ENCODE peak calls at places on chromosomes 5 and 9, in five cellular contexts. One of them, this sample, is unnamed.

GRCh38 chr9:9556865-9557803 is 1055.7 kb downstream of the PTPRD start:
- DNase-seq in neuronal stem cell: no peak
- DNase-seq in H9: peak; percentile 59
- DNase-seq in mesenchymal stem cell: no peak
- DNase-seq in H1: peak; percentile 88
- DNase-seq in this sample: no peak

GRCh38 chr5:154461531-154461930 is 15.7 kb downstream of the SAP30L start:
- DNase-seq in neuronal stem cell: no peak
- DNase-seq in H9: peak; percentile 49
- DNase-seq in mesenchymal stem cell: peak; percentile 61
- DNase-seq in H1: no peak
- DNase-seq in this sample: peak; percentile 22

GRCh38 chr5:179749857-179750508 is 17.4 kb downstream of the MAML1 start:
- DNase-seq in neuronal stem cell: no peak
- DNase-seq in H9: no peak
- DNase-seq in mesenchymal stem cell: no peak
- DNase-seq in H1: no peak
- DNase-seq in this sample: no peak

GRCh38 chr5:68225188-68225910 is 9.8 kb downstream of the PIK3R1 start:
- DNase-seq in neuronal stem cell: no peak
- DNase-seq in H9: no peak
- DNase-seq in mesenchymal stem cell: peak; percentile 71
- DNase-seq in H1: no peak
- DNase-seq in this sample: peak; percentile 51

GRCh38 chr5:40627708-40628107 is 52.0 kb upstream of the PTGER4 start:
- DNase-seq in neuronal stem cell: no peak
- DNase-seq in H9: no peak
- DNase-seq in mesenchymal stem cell: peak; percentile 23
- DNase-seq in H1: no peak
- DNase-seq in this sample: no peak

GRCh38 chr9:87812375-87813118 is 70.1 kb upstream of the SPATA31E1 start:
- DNase-seq in neuronal stem cell: no peak
- DNase-seq in H9: no peak
- DNase-seq in mesenchymal stem cell: peak; percentile 78
- DNase-seq in H1: no peak
- DNase-seq in this sample: peak; percentile 29

GRCh38 chr5:137036630-137037029 is 462.5 kb downstream of the SPOCK1 start:
- DNase-seq in neuronal stem cell: peak; percentile 12
- DNase-seq in H9: peak; percentile 83
- DNase-seq in mesenchymal stem cell: no peak
- DNase-seq in H1: peak; percentile 61
- DNase-seq in this sample: peak; percentile 14

GRCh38 chr5:132257131-132258101 is at the start of gene PDLIM4:
- DNase-seq in neuronal stem cell: peak; percentile 71
- DNase-seq in H9: peak; percentile 83
- DNase-seq in mesenchymal stem cell: peak; percentile 60
- DNase-seq in H1: no peak
- DNase-seq in this sample: peak; percentile 24

DNA sequence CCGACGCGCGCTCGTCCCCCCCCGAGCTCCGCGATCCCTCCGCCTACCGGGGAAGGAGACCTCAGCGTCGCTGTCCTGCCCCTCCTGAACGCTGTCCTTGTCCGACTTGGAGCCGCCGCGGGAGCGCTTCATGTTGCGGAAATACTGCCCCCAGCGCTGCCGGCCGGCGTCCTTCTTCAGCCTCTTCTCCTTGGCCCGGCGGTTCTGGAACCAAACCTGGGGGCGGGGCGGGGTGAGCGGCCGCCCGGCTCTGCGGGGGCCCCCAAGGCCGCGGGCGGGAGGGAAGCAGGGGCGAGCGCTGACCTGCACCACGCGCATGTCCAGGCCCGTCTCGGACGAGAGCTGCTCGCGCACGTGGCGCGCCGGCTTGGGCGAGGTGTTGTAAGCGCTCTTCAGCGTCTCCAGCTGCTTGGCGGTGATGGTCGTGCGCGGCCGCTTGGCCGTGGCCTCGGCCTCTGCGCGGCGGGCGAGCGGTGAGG is 6.3 kb downstream of the LHX3 start:
- DNase-seq in neuronal stem cell: no peak
- DNase-seq in H9: no peak
- DNase-seq in mesenchymal stem cell: peak; percentile 20
- DNase-seq in H1: no peak
- DNase-seq in this sample: no peak
- H2BK12ac ChIP-seq in neuronal stem cell: peak overlapping the region; percentile 58
- H2BK12ac ChIP-seq in H9: no peak overlapping the region
- H2BK12ac ChIP-seq in mesenchymal stem cell: no peak overlapping the region
- H2BK12ac ChIP-seq in H1: no peak overlapping the region
- H2BK12ac ChIP-seq in this sample: no peak overlapping the region

DNA sequence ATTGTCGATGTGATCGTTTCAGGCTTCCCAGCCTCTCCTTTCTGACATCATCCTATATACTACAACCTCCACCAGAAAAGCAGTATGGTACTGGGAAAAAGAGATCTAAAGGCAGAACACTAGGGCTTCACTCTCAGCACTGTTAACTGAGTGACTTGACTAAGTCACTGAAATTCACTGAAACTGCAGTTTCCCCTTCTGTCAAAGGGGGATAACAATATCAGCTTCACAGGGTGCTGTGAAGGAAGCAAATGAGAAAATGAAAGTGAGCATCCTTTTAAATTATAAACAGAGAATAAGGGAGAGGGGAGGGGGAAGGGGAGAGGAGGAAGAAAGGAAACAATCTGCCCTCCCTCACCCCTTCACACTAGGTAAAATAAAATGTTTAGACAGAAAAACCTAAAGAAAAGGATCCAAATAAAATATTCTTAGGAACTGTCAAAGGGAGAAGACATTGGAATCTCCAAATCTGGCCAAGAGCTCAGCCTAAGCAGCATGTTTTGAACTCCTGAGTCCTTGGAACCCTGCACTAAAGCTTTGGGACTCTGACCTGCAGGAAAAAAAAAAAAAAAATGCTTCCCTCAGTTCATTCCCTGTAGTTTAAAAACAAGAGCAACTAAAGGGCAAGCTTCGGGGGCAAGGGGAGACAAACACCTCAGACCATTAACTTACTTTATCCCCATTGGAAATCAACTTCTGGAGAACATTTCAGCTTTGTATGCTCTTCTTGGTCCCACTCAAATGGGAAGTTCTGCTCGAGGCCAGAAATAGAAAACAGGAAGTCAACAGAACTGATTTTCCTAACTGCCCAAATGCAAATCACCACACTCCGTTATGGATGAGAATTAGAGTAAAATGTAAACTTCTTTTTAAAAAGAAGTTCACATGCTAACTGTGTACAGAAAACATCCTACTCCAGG is 178.3 kb downstream of the DEPDC1B start:
- DNase-seq in neuronal stem cell: no peak
- DNase-seq in H9: no peak
- DNase-seq in mesenchymal stem cell: peak; percentile 52
- DNase-seq in H1: no peak
- DNase-seq in this sample: no peak
- H3K27ac ChIP-seq in neuronal stem cell: no peak overlapping the region
- H3K27ac ChIP-seq in H9: no peak overlapping the region
- H3K27ac ChIP-seq in mesenchymal stem cell: no peak overlapping the region
- H3K27ac ChIP-seq in H1: no peak overlapping the region
- H3K27ac ChIP-seq in this sample: no peak overlapping the region

GRCh38 chr5:36417221-36417620 is 115.5 kb upstream of the RANBP3L start:
- DNase-seq in neuronal stem cell: no peak
- DNase-seq in H9: no peak
- DNase-seq in mesenchymal stem cell: no peak
- DNase-seq in H1: no peak
- DNase-seq in this sample: peak; percentile 77

GRCh38 chr5:36417668-36418067 is 116.0 kb upstream of the RANBP3L start:
- DNase-seq in neuronal stem cell: no peak
- DNase-seq in H9: peak; percentile 80
- DNase-seq in mesenchymal stem cell: no peak
- DNase-seq in H1: peak; percentile 64
- DNase-seq in this sample: peak; percentile 94

GRCh38 chr5:36416605-36417004 is 114.9 kb upstream of the RANBP3L start:
- DNase-seq in neuronal stem cell: no peak
- DNase-seq in H9: no peak
- DNase-seq in mesenchymal stem cell: no peak
- DNase-seq in H1: no peak
- DNase-seq in this sample: no peak

GRCh38 chr5:36414869-36415282 is 113.2 kb upstream of the RANBP3L start:
- DNase-seq in neuronal stem cell: no peak
- DNase-seq in H9: no peak
- DNase-seq in mesenchymal stem cell: peak; percentile 40
- DNase-seq in H1: no peak
- DNase-seq in this sample: no peak

DNA sequence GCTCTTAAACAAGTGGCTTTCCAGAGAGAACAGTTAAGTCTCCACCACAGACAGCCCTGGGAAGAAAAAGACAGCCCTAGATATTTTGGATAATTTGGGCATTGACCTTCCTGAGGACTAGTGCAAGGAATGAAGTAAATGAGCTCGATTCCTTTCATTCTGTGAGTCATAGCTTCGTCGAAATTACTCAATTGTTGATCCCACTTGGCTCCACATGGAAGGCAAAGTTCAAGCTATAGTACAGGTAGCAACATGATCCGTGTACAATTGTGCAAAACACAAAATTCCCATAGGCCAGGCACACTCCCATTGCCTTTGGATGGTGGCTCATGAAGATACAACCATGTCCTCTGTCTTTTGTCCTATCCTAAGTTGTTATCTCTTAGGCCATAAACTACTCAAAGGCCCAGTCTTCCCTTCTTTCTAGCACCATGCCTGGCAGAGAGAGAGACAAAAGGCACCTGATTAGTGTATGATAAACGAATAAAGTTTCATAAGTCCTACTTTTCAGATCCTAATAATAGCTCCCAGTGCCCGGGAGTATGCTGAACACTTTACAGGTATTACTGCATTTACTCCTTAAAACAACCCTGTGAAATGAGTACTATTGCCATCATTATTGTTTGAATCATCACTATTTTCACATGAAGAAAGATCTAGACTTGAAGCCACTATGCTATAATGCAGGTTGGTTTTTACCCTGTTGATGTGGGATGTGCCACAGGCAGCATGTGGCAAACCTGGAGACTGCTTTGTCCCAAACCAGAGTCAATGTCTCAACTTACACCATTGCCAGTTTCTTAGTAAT is 116.7 kb upstream of the RANBP3L start:
- DNase-seq in neuronal stem cell: no peak
- DNase-seq in H9: no peak
- DNase-seq in mesenchymal stem cell: no peak
- DNase-seq in H1: no peak
- DNase-seq in this sample: peak; percentile 96
- H2BK120ac ChIP-seq in neuronal stem cell: no peak overlapping the region
- H2BK120ac ChIP-seq in H9: no peak overlapping the region
- H2BK120ac ChIP-seq in mesenchymal stem cell: no peak overlapping the region
- H2BK120ac ChIP-seq in H1: no peak overlapping the region
- H2BK120ac ChIP-seq in this sample: no peak overlapping the region

DNA sequence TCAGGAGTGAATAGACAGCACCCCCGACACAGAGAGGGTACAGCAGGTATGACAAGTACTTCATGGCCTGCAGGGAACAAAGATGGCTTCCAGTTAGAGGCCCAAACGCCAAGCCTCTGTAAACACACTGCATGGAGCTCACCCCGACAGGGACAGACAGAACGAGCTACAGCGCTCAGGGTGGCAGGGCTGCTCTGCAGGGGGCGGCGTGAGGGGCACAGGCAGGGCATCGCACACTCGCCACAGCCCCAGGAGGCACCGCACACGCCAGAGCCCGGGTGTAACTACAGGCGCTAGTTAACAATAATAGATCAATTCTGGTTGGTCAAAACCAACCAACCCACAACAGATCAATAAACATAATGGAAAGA is 21.1 kb downstream of the CLPTM1L start:
- DNase-seq in neuronal stem cell: no peak
- DNase-seq in H9: peak; percentile 5
- DNase-seq in mesenchymal stem cell: no peak
- DNase-seq in H1: no peak
- DNase-seq in this sample: no peak
- H2BK12ac ChIP-seq in neuronal stem cell: no peak overlapping the region
- H2BK12ac ChIP-seq in H9: no peak overlapping the region
- H2BK12ac ChIP-seq in mesenchymal stem cell: no peak overlapping the region
- H2BK12ac ChIP-seq in H1: no peak overlapping the region
- H2BK12ac ChIP-seq in this sample: no peak overlapping the region

GRCh38 chr5:16918156-16918555 is 17.9 kb downstream of the MYO10 start:
- DNase-seq in neuronal stem cell: no peak
- DNase-seq in H9: no peak
- DNase-seq in mesenchymal stem cell: no peak
- DNase-seq in H1: no peak
- DNase-seq in this sample: no peak
- H3K27ac ChIP-seq in neuronal stem cell: no peak overlapping the region
- H3K27ac ChIP-seq in H9: no peak overlapping the region
- H3K27ac ChIP-seq in mesenchymal stem cell: no peak overlapping the region
- H3K27ac ChIP-seq in H1: no peak overlapping the region
- H3K27ac ChIP-seq in this sample: no peak overlapping the region

GRCh38 chr9:14221119-14221518 is 92.8 kb downstream of the NFIB start:
- DNase-seq in neuronal stem cell: no peak
- DNase-seq in H9: no peak
- DNase-seq in mesenchymal stem cell: no peak
- DNase-seq in H1: no peak
- DNase-seq in this sample: peak; percentile 84

GRCh38 chr9:14219865-14220655 is 93.9 kb downstream of the NFIB start:
- DNase-seq in neuronal stem cell: no peak
- DNase-seq in H9: no peak
- DNase-seq in mesenchymal stem cell: no peak
- DNase-seq in H1: no peak
- DNase-seq in this sample: no peak

GRCh38 chr9:14221558-14221957 is 92.4 kb downstream of the NFIB start:
- DNase-seq in neuronal stem cell: no peak
- DNase-seq in H9: no peak
- DNase-seq in mesenchymal stem cell: peak; percentile 40
- DNase-seq in H1: no peak
- DNase-seq in this sample: peak; percentile 68

GRCh38 chr9:14223081-14223480 is 90.9 kb downstream of the NFIB start:
- DNase-seq in neuronal stem cell: no peak
- DNase-seq in H9: no peak
- DNase-seq in mesenchymal stem cell: no peak
- DNase-seq in H1: no peak
- DNase-seq in this sample: no peak

DNA sequence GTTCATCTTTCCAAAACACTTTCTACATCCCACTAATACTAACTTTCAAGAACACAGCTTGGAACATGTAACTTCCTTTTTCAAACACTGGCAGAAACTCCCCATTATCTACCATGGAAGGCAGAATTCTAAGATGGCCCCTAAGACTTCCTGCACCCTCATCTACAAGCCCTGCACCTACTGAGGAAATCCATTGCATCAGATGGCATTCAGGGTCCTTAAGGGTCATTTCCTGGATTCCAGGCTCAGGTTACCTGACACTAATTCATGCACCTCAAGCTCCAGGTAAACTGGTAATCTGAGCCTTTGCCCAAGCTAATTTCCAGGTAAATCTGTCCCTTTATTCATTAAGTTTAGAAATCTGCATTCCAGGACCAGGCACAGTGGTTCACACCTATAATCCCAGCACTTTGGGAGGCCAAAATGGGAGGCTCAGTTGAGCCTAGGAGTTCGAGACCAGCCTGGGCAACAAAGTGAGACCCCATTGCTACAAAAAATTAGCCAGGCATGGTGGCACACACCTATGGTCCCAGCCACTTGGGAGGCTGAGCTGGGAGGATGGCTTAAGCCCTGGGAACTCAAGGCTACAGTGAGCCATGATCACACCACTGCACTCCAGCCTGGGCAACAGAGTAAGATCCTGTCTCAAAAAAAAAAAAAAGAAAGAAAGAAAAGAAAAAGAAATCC is 91.6 kb downstream of the NFIB start:
- DNase-seq in neuronal stem cell: no peak
- DNase-seq in H9: no peak
- DNase-seq in mesenchymal stem cell: no peak
- DNase-seq in H1: no peak
- DNase-seq in this sample: no peak
- H2BK120ac ChIP-seq in neuronal stem cell: no peak overlapping the region
- H2BK120ac ChIP-seq in H9: no peak overlapping the region
- H2BK120ac ChIP-seq in mesenchymal stem cell: no peak overlapping the region
- H2BK120ac ChIP-seq in H1: no peak overlapping the region
- H2BK120ac ChIP-seq in this sample: no peak overlapping the region